ENCODE peak calls at places on chromosomes 4 and X, in ten cellular contexts. G, Y, L, N, M, I, C, W, R and A are unnamed samples.

GRCh38 chr4:10831727-10832408 is 147.3 kb upstream of the CLNK start:
- DNase-seq in N (no peak), G (no peak), R (no peak), W (no peak), L (no peak), I (no peak), M (no peak), C (no peak), Y (no peak), A (no peak)

GRCh38 chr4:48102303-48102702 is 31.7 kb downstream of the TXK start:
- DNase-seq in R (peak; percentile 10), I (no peak), G (no peak), M (no peak), N (no peak), W (no peak), C (no peak), Y (no peak), L (no peak), A (no peak)

GRCh38 chr4:213971-214370 is 89.7 kb downstream of the ZNF718 start:
- DNase-seq in Y (no peak), W (no peak), M (no peak), I (no peak), L (no peak), N (no peak), C (no peak), R (no peak), G (no peak), A (no peak)

GRCh38 chrX:74104356-74105065 is 199.5 kb upstream of the ZCCHC13 start:
- DNase-seq in L (no peak), I (no peak), Y (peak; percentile 4), G (no peak), W (no peak), N (no peak), C (no peak), M (no peak), R (no peak), A (no peak)

GRCh38 chr4:162017863-162018262 is 145.9 kb downstream of the FSTL5 start:
- DNase-seq in L (no peak), G (no peak), I (peak; percentile 44), N (no peak), Y (no peak), W (no peak), C (no peak), R (no peak), M (no peak), A (no peak)

GRCh38 chrX:107700317-107700774 is 72.0 kb downstream of the PRPS1 start:
- DNase-seq in R (no peak), G (no peak), M (peak; percentile 61), L (peak; percentile 64), I (peak; percentile 63), Y (no peak), N (no peak), W (no peak), C (peak; percentile 71), A (peak; percentile 79)

GRCh38 chr4:7956306-7957112 is 16.8 kb upstream of the AFAP1 start:
- DNase-seq in Y (no peak), I (no peak), G (no peak), N (no peak), R (no peak), M (peak; percentile 79), W (no peak), C (peak; percentile 62), L (no peak), A (no peak)

GRCh38 chr4:151808120-151808529 is 47.3 kb upstream of the GATB start:
- DNase-seq in Y (peak; percentile 12), L (no peak), R (no peak), N (no peak), G (no peak), M (no peak), C (no peak), I (no peak), W (no peak), A (no peak)

GRCh38 chr4:167020410-167020809 is 213.9 kb downstream of the SPOCK3 start:
- DNase-seq in N (no peak), Y (no peak), M (no peak), W (no peak), L (no peak), R (peak; percentile 4), I (peak; percentile 71), G (no peak), C (peak; percentile 20), A (no peak)
- TF ChIP-seq CTCF in N (no peak), Y (peak; percentile 43), M (no peak), W (no peak), L (no peak), R (peak; percentile 53), I (peak; percentile 74), G (no peak), C (peak; percentile 53), A (no peak)

DNA sequence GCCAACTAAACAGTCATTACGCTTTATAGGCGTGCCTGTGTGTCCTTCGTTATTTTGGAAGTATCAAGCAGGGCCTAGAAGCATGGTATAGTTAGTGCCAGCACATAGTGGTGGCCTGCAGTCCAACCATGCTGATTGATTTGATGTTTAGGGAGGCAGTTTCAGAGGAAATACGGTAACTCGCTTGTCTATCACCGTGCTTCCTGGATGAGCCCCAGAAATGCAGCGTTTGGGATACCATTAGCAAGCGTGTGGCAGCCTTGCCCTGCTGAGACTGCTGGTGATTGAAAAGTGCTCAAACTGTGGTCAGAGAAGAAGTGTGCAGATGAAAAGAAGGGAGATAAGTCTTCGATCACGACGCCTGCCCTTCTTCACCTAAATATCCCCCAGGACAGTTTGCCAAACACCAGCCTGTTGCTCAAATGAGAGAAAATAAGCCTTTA is 158.4 kb downstream of the CHIC2 start:
- DNase-seq in R (peak; percentile 81), G (no peak), I (peak; percentile 82), N (no peak), Y (no peak), M (peak; percentile 51), C (peak; percentile 84), L (peak; percentile 15), W (peak; percentile 40), A (no peak)
- H3K4me3 ChIP-seq in R (peak overlapping the region; percentile 60), G (peak overlapping the region; percentile 43), I (peak overlapping the region; percentile 61), N (peak overlapping the region; percentile 38), Y (no peak overlapping the region), M (peak overlapping the region; percentile 38), C (peak overlapping the region; percentile 54), L (peak overlapping the region; percentile 36), W (no peak overlapping the region), A (peak overlapping the region; percentile 69)

GRCh38 chr4:23815351-23815750 is 74.5 kb downstream of the PPARGC1A start:
- DNase-seq in C (peak; percentile 57), R (no peak), L (no peak), G (no peak), I (no peak), W (no peak), M (no peak), N (no peak), Y (no peak), A (no peak)

GRCh38 chr4:23811045-23811620 is 78.7 kb downstream of the PPARGC1A start:
- DNase-seq in L (no peak), I (no peak), N (no peak), M (no peak), R (no peak), G (no peak), C (peak; percentile 68), Y (no peak), W (no peak), A (no peak)

GRCh38 chr4:23818097-23818648 is 71.7 kb downstream of the PPARGC1A start:
- DNase-seq in I (no peak), L (no peak), N (no peak), Y (no peak), G (no peak), R (no peak), W (no peak), M (no peak), C (peak; percentile 91), A (no peak)

GRCh38 chr4:23819041-23819511 is 70.8 kb downstream of the PPARGC1A start:
- DNase-seq in N (no peak), R (no peak), I (no peak), L (no peak), W (no peak), C (peak; percentile 64), M (no peak), Y (no peak), G (no peak), A (no peak)

DNA sequence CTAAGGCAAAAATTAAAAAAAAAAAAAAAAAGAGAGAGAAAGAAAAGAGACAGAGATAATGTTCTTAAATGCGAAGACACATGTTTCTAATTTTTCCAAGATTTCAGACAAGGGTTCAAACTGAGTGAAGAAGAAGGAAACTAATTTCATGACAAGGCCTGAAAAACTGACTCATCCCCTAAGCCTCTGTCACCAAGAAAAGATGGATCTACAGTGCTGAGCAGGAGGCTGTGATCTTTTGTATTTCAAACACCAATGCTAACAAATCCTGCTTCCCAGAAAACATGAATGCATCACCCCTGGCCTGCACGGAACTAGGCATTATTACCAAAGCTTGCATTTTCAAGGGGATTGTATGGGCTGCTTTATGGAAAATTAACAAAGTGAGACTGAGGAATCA is 75.2 kb downstream of the PPARGC1A start:
- DNase-seq in G (no peak), C (peak; percentile 15), M (no peak), N (no peak), I (no peak), W (no peak), R (no peak), Y (no peak), L (no peak), A (no peak)
- H3K27ac ChIP-seq in G (no peak overlapping the region), C (no peak overlapping the region), M (no peak overlapping the region), N (no peak overlapping the region), I (peak overlapping the region; percentile 47), W (no peak overlapping the region), R (no peak overlapping the region), Y (no peak overlapping the region), L (no peak overlapping the region), A (no peak overlapping the region)

GRCh38 chr4:82559735-82560120 is 2.1 kb downstream of the TMEM150C start:
- DNase-seq in M (no peak), Y (no peak), C (no peak), N (no peak), W (no peak), L (no peak), R (no peak), G (no peak), I (no peak), A (no peak)

GRCh38 chr4:82561745-82562552 is at the start of gene TMEM150C:
- DNase-seq in I (peak; percentile 88), L (no peak), C (peak; percentile 5), N (no peak), G (no peak), W (peak; percentile 34), Y (no peak), M (no peak), R (no peak), A (no peak)

GRCh38 chr4:82567444-82567843 is 5.7 kb upstream of the TMEM150C start:
- DNase-seq in G (no peak), N (no peak), R (no peak), M (no peak), Y (no peak), C (no peak), W (no peak), L (no peak), I (no peak), A (no peak)

GRCh38 chr4:82560853-82561744 is 689 bp downstream of the TMEM150C start:
- DNase-seq in M (no peak), N (no peak), W (no peak), I (peak; percentile 72), L (no peak), R (no peak), Y (no peak), G (no peak), C (no peak), A (no peak)

DNA sequence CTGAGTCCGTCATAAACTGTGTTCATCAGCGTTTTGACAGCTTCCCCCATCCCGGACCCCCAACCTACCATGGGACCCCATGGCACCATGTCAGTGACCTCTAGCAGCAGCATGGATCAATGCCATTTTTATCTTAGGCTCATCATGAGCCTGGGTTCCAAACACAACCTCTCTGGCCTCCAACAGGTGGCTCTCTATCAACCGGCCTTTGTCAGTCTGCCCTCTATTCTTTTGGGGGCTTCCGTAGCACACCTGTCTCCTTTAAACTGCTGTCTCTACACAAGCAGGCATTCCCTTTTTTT is 716 bp upstream of the TMEM150C start:
- DNase-seq in W (peak; percentile 5), L (no peak), R (no peak), G (no peak), Y (no peak), C (no peak), M (no peak), N (no peak), I (peak; percentile 57), A (no peak)
- TF ChIP-seq CTCF in W (no peak), L (no peak), R (no peak), G (no peak), Y (no peak), C (no peak), M (no peak), N (no peak), I (no peak), A (no peak)